ENCODE peak calls at places on chromosomes 11 and 22, in eight cellular contexts. I, V, A, L, P, B, C and M are unnamed samples.

GRCh38 chr22:42937164-42937854 is 77.6 kb downstream of the PACSIN2 start:
- DNase-seq in V (peak), I (peak), P (no peak), B (peak), A (peak), L (peak), C (peak), M (no peak)

GRCh38 chr22:37287550-37287951 is 5.2 kb downstream of the CYTH4 start:
- DNase-seq in A (no peak), B (no peak), P (no peak), V (no peak), C (no peak), L (no peak), I (no peak), M (no peak)

GRCh38 chr11:102318469-102318868 is 1.2 kb downstream of the BIRC3 start:
- DNase-seq in B (no peak), P (no peak), C (peak), L (peak), V (peak), A (no peak), I (no peak), M (no peak)

GRCh38 chr11:40293655-40294342 is 1165.7 kb downstream of the LRRC4C start:
- DNase-seq in A (peak), B (peak), L (peak), P (peak), C (peak), I (peak), V (peak), M (peak)

GRCh38 chr11:45563801-45564200 is 101.6 kb downstream of the CHST1 start:
- DNase-seq in I (no peak), C (no peak), V (no peak), B (no peak), P (no peak), A (no peak), L (no peak), M (no peak)

GRCh38 chr11:59822989-59823566 is 12.5 kb upstream of the MRPL16 start:
- DNase-seq in V (peak), A (peak), I (peak), P (peak), L (peak), B (peak), C (peak), M (peak)

GRCh38 chr11:10305262-10305963 is 540 bp downstream of the ADM start:
- DNase-seq in V (no peak), A (peak), C (peak), I (peak), P (no peak), L (peak), B (no peak), M (no peak)

GRCh38 chr22:46890819-46891218 is 128.4 kb downstream of the TBC1D22A start:
- DNase-seq in P (no peak), B (no peak), L (no peak), C (no peak), V (no peak), I (no peak), A (no peak), M (no peak)

GRCh38 chr11:85619497-85619896 is 7.6 kb downstream of the DLG2 start:
- DNase-seq in I (peak), P (no peak), C (no peak), B (no peak), L (no peak), V (no peak), A (no peak), M (no peak)

GRCh38 chr11:122937978-122938377 is 43.7 kb downstream of the BSX start:
- DNase-seq in A (no peak), P (no peak), C (no peak), I (no peak), L (no peak), B (no peak), V (no peak), M (no peak)

GRCh38 chr11:43582024-43582836 is 98.3 kb upstream of the HSD17B12 start:
- DNase-seq in I (no peak), B (no peak), P (no peak), L (no peak), A (no peak), V (no peak), C (no peak), M (no peak)

GRCh38 chr22:28600546-28601143 is 79.0 kb downstream of the TTC28 start:
- DNase-seq in P (no peak), C (peak), L (peak), B (peak), V (peak), A (peak), I (peak), M (peak)

GRCh38 chr11:125750629-125751028 is 4.5 kb downstream of the PATE1 start:
- DNase-seq in L (no peak), I (no peak), V (no peak), B (no peak), A (no peak), C (no peak), P (no peak), M (no peak)

GRCh38 chr22:35728639-35729308 is 11.1 kb downstream of the APOL5 start:
- DNase-seq in L (no peak), B (no peak), I (no peak), P (no peak), A (no peak), V (no peak), C (no peak), M (no peak)

GRCh38 chr22:42644422-42645340 is 4.3 kb upstream of the ATP5MGL start:
- DNase-seq in B (peak), V (no peak), C (peak), L (no peak), A (no peak), I (peak), P (no peak), M (no peak)

GRCh38 chr11:17014321-17014773 is at the start of gene PLEKHA7:
- DNase-seq in B (no peak), I (no peak), L (no peak), V (peak), A (peak), P (no peak), C (no peak), M (no peak)

GRCh38 chr11:131186629-131187075 is 183.8 kb upstream of the NTM start:
- DNase-seq in B (no peak), V (no peak), P (no peak), L (no peak), C (no peak), I (no peak), A (peak), M (no peak)

GRCh38 chr22:42425337-42425988 is 6.7 kb downstream of the NFAM1 start:
- DNase-seq in B (no peak), P (no peak), C (no peak), I (no peak), A (no peak), L (no peak), V (no peak), M (no peak)

GRCh38 chr11:61917357-61918109 is at the start of gene RAB3IL1:
- DNase-seq in C (no peak), L (no peak), P (no peak), B (no peak), I (no peak), V (peak), A (no peak), M (no peak)

DNA sequence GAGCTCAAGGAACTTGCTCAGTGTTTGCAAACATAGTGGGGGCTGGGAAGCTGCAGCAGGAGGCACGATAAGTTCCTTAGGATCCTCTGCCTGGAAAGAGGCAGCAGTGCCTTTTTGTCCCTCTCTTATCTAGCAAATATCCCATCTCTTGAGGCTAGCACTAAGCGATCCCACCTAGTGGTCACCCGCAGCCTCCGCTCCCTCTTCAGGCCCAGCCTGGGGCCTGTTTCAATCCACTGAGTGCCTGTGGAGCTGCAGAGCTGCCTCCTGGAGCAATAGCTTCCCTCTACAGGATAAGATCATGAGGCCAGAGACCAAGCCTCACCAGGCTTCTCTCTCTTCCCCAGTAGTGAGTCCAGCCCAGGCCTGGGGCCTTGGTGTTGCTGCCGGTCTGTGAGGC is 65.8 kb downstream of the SLC22A12 start:
- DNase-seq in V (no peak), B (no peak), P (no peak), C (no peak), I (peak), A (no peak), L (no peak), M (no peak)
- TF ChIP-seq CTCF in V (no peak), B (no peak), P (no peak), C (no peak), I (peak), A (no peak), L (no peak), M (no peak)

DNA sequence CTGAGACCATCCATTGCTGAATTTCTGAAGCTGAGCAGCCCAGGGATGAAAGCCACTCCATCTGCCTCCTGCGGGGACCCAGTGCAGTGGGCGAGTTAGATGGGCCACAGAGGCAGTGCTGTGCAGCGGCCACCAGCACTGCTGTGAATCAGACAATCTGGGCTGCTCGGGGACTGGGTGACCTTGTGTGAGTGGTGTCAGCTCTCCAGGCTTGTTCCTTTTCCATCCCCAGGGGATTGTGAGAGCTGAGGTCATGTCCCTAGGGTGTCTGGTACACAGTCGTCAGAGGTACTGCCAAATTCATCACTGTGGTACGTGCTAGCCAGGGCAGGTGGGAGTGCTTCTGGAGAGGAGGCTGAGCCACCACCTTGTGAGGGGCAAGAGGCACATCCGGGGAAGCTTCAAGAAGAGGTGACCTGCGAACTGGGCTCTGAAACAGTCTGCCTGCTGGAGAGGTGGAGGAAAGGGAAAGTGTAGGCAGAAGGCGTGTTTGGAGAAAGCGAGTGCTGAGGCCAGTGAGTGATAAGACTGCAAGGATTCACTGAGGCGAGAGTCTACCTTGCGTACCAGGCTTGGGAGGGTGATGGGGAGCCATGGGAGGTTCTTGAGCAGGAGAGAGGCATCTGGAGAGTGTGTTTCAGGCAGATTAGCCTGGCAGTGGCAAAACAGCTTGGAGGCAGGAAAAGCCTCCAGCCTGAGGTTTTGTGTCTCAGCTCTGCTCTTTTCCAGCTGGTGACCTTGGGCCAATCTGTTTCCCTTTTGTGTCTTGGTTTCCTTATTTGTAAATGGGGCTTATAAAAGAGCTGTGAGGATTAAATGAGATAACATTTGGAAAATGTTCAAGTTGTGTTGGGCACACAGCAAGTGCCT is 22.7 kb downstream of the CACNA1I start:
- DNase-seq in P (no peak), I (peak), L (no peak), V (no peak), B (no peak), A (no peak), C (no peak), M (no peak)
- TF ChIP-seq CTCF in P (no peak), I (no peak), L (no peak), V (no peak), B (no peak), A (no peak), C (no peak), M (no peak)

GRCh38 chr22:22788460-22789037 is 99.1 kb upstream of the IGLL5 start:
- DNase-seq in I (no peak), C (no peak), P (no peak), L (no peak), V (no peak), B (no peak), A (no peak), M (no peak)
- TF ChIP-seq CTCF in I (no peak), C (no peak), P (peak), L (no peak), V (no peak), B (peak), A (no peak), M (no peak)

DNA sequence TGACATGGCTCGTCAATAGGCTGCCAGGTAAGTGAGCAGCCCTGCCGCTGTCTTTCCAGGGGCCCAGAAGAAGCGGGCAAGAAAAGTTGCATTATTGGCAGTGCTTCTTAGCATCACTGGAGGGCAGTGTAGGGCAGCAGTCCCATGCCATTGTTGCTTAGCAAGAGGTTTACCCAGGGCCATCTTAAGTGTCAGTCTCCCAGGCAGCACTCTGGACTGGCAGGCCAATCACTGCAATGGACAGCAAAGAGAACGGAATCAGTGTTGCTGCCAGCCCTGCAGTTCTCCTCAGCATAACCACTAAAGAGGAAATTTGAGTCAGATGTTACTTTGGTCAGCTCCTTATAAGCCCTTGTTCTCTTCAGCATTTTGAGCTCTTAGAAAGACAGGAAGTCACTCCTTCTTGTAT is 13.4 kb upstream of the GRK2 start:
- DNase-seq in B (peak), V (peak), C (peak), P (no peak), L (peak), A (no peak), I (peak), M (no peak)
- TF ChIP-seq CTCF in B (peak), V (peak), C (peak), P (peak), L (peak), A (peak), I (peak), M (peak)